ENCODE peak calls at places on chromosomes 6 and 20, in seven cellular contexts. J, X, Z, M, P, H and L are unnamed samples.

GRCh38 chr6:147202516-147203310 is 1.5 kb upstream of the STXBP5 start:
- DNase-seq in H (peak; percentile 98), M (peak; percentile 84), J (peak; percentile 94), X (peak; percentile 67), Z (peak; percentile 69), P (peak; percentile 65), L (peak; percentile 92)

GRCh38 chr6:30682181-30683117 is 4.0 kb downstream of the PPP1R18 start:
- DNase-seq in J (peak; percentile 44), X (peak; percentile 82), P (peak; percentile 42), M (peak; percentile 47), Z (peak; percentile 90), H (peak; percentile 82), L (peak; percentile 88)

GRCh38 chr20:47062226-47062880 is 167.7 kb downstream of the EYA2 start:
- DNase-seq in X (no peak), P (no peak), M (no peak), J (no peak), Z (no peak), H (no peak), L (no peak)

GRCh38 chr6:68043122-68043398 is 592.0 kb upstream of the ADGRB3 start:
- DNase-seq in P (no peak), M (no peak), X (no peak), J (no peak), H (no peak), Z (no peak), L (no peak)

GRCh38 chr6:139181236-139181635 is 46.4 kb downstream of the HECA start:
- DNase-seq in P (no peak), J (no peak), Z (no peak), M (no peak), X (no peak), H (no peak), L (no peak)

GRCh38 chr20:10970109-10970508 is 296.3 kb upstream of the JAG1 start:
- DNase-seq in Z (no peak), P (no peak), J (no peak), X (no peak), H (peak; percentile 30), M (no peak), L (no peak)

GRCh38 chr6:17863971-17864754 is 123.3 kb downstream of the KIF13A start:
- DNase-seq in X (no peak), H (peak; percentile 15), Z (no peak), P (no peak), M (no peak), J (no peak), L (no peak)

GRCh38 chr6:117399924-117400323 is 25.8 kb downstream of the ROS1 start:
- DNase-seq in P (no peak), H (peak; percentile 20), M (no peak), J (no peak), Z (no peak), X (no peak), L (no peak)

GRCh38 chr6:99334526-99335127 is 14.8 kb downstream of the FAXC start:
- DNase-seq in H (peak; percentile 63), P (no peak), M (no peak), Z (peak; percentile 21), J (peak; percentile 66), X (no peak), L (no peak)

GRCh38 chr6:43714311-43715055 is 26.9 kb upstream of the MRPS18A start:
- DNase-seq in Z (no peak), H (peak; percentile 72), X (no peak), J (peak; percentile 32), M (no peak), P (no peak), L (no peak)

GRCh38 chr20:49529470-49529869 is 38.5 kb downstream of the PTGIS start:
- DNase-seq in J (no peak), M (no peak), P (no peak), Z (no peak), H (no peak), X (no peak), L (no peak)

GRCh38 chr20:5073154-5074049 is 46.4 kb downstream of the PCNA start:
- DNase-seq in P (peak; percentile 25), X (no peak), Z (no peak), M (peak; percentile 88), J (no peak), H (peak; percentile 74), L (peak; percentile 96)

GRCh38 chr6:43735642-43736199 is 34.3 kb upstream of the VEGFA start:
- DNase-seq in M (no peak), X (no peak), Z (no peak), J (no peak), P (no peak), H (no peak), L (no peak)

DNA sequence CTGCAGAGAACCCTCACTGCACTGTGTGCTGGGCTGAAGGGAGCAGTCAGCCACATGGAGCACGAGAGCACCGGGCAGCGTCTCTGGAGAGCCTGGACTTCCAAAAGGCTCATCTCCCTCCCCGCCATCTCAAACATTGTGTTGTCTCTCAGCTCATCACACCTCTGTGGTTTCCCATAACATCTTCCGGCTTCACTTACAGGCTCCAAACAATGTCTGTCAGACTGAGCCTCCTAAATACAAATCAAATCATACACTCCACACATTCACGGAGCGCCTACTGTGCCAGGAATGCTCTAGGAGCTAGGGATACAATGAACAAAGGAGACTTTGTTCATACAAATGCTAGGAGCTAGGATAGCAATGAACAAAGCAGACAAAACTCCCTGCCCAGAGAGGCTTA is 398.0 kb downstream of the RNGTT start:
- DNase-seq in H (no peak), X (no peak), M (no peak), J (peak; percentile 61), P (no peak), Z (no peak), L (no peak)
- TF ChIP-seq CTCF in H (no peak), X (no peak), M (no peak), J (no peak), P (no peak), Z (no peak), L (no peak)

GRCh38 chr6:42083530-42083929 is 33.2 kb downstream of the TAF8 start:
- DNase-seq in H (no peak), P (no peak), J (no peak), X (no peak), M (no peak), Z (no peak), L (no peak)

GRCh38 chr6:42084889-42085288 is 34.6 kb downstream of the TAF8 start:
- DNase-seq in H (no peak), J (no peak), Z (no peak), M (no peak), P (no peak), X (no peak), L (no peak)

GRCh38 chr6:42086665-42087050 is 36.3 kb downstream of the TAF8 start:
- DNase-seq in Z (no peak), X (no peak), M (no peak), H (no peak), J (no peak), P (no peak), L (no peak)

GRCh38 chr6:42088101-42088591 is 37.8 kb downstream of the TAF8 start:
- DNase-seq in M (no peak), P (no peak), X (no peak), H (peak; percentile 49), J (no peak), Z (no peak), L (no peak)

GRCh38 chr6:42086046-42086664 is 35.8 kb downstream of the TAF8 start:
- DNase-seq in M (peak; percentile 39), J (no peak), X (no peak), Z (no peak), P (peak; percentile 38), H (no peak), L (no peak)
- TF ChIP-seq CTCF in M (peak; percentile 30), J (peak; percentile 37), X (no peak), Z (peak; percentile 43), P (peak; percentile 17), H (peak; percentile 14), L (no peak)

DNA sequence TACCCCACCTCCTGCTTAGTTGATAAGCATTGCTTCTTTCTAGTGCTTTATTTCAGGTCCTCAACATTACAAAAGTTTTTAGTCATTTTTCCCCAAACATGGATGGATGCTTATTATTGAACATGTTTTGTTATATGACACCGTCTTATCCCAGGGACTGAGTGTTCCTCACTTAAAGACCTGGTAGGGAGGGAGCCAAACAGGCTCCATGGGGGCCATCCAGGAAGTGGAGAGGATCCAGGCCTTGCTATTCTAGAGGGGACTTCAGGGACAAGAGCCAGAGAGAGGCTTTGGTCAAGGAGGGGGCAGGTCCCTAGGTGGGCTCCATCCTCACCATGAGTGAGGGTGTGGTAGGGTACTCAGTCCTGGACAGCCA is 7.4 kb downstream of the SLC32A1 start:
- DNase-seq in H (no peak), X (no peak), P (no peak), M (no peak), J (no peak), Z (no peak), L (no peak)
- TF ChIP-seq CTCF in H (no peak), X (peak; percentile 30), P (no peak), M (no peak), J (no peak), Z (peak; percentile 49), L (no peak)

GRCh38 chr6:168608113-168608400 is 167.1 kb downstream of the SMOC2 start:
- DNase-seq in J (no peak), H (no peak), X (no peak), P (no peak), M (no peak), Z (no peak), L (no peak)

GRCh38 chr6:168603234-168603633 is 162.2 kb downstream of the SMOC2 start:
- DNase-seq in H (no peak), Z (no peak), P (no peak), M (no peak), X (no peak), J (no peak), L (no peak)

GRCh38 chr6:168606722-168607121 is 165.7 kb downstream of the SMOC2 start:
- DNase-seq in Z (no peak), J (no peak), X (no peak), P (no peak), H (no peak), M (no peak), L (peak; percentile 62)

GRCh38 chr6:168607272-168608112 is 166.5 kb downstream of the SMOC2 start:
- DNase-seq in H (no peak), J (peak; percentile 67), X (no peak), Z (no peak), M (no peak), P (peak; percentile 62), L (peak; percentile 75)

DNA sequence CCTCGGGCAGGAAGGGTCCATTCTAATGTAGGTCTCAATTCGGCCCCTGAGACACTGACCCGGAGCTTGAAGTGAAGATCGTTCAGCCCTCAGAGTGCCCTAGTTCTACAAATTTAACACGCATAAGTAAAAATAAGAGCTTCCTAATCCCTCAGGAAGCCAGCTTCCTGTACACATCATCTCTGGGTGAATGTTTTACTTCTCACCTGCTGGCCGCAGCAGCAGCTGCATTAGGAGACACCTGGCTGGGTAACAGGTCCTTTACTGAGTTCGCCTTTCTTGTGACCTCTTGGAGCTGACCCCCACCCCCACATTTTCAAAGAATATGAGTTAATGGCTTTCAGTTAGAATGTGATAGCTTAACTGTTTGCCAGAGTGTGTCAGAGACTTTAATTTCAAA is 165.0 kb downstream of the SMOC2 start:
- DNase-seq in M (no peak), X (no peak), Z (no peak), P (no peak), H (no peak), J (no peak), L (no peak)
- TF ChIP-seq CTCF in M (peak; percentile 19), X (no peak), Z (no peak), P (no peak), H (no peak), J (no peak), L (no peak)